ENCODE peak calls at places on chromosomes 5 and 9, in six cellular contexts. One of them, this sample, is unnamed.

GRCh38 chr5:143701476-143701875 is 110.5 kb upstream of the HMHB1 start:
- DNase-seq in transverse colon: no peak
- DNase-seq in cardiac fibroblast: no peak
- DNase-seq in Peyer's patch: no peak
- DNase-seq in AG09309: no peak
- DNase-seq in psoas muscle: no peak
- DNase-seq in this sample: no peak

GRCh38 chr5:82107277-82107676 is 135.5 kb downstream of the ATG10 start:
- DNase-seq in transverse colon: no peak
- DNase-seq in cardiac fibroblast: peak
- DNase-seq in Peyer's patch: no peak
- DNase-seq in AG09309: no peak
- DNase-seq in psoas muscle: no peak
- DNase-seq in this sample: no peak

GRCh38 chr5:74370168-74370567 is 270.4 kb downstream of the ENC1 start:
- DNase-seq in transverse colon: no peak
- DNase-seq in cardiac fibroblast: no peak
- DNase-seq in Peyer's patch: no peak
- DNase-seq in AG09309: no peak
- DNase-seq in psoas muscle: peak
- DNase-seq in this sample: no peak

GRCh38 chr9:89941875-89942274 is 337.1 kb downstream of the GADD45G start:
- DNase-seq in transverse colon: no peak
- DNase-seq in cardiac fibroblast: peak
- DNase-seq in Peyer's patch: no peak
- DNase-seq in AG09309: peak
- DNase-seq in psoas muscle: no peak
- DNase-seq in this sample: peak

GRCh38 chr9:112532427-112532826 is 45.8 kb downstream of the KIAA1958 start:
- DNase-seq in transverse colon: peak
- DNase-seq in cardiac fibroblast: peak
- DNase-seq in Peyer's patch: no peak
- DNase-seq in AG09309: peak
- DNase-seq in psoas muscle: no peak
- DNase-seq in this sample: no peak

GRCh38 chr5:178673801-178674200 is 47.0 kb upstream of the CLK4 start:
- DNase-seq in transverse colon: no peak
- DNase-seq in cardiac fibroblast: no peak
- DNase-seq in Peyer's patch: no peak
- DNase-seq in AG09309: no peak
- DNase-seq in psoas muscle: no peak
- DNase-seq in this sample: no peak

GRCh38 chr9:94839398-94839797 is 112.9 kb downstream of the AOPEP start:
- DNase-seq in transverse colon: no peak
- DNase-seq in cardiac fibroblast: no peak
- DNase-seq in Peyer's patch: no peak
- DNase-seq in AG09309: no peak
- DNase-seq in psoas muscle: no peak
- DNase-seq in this sample: no peak

GRCh38 chr9:121876212-121876611 is 216.9 kb downstream of the TTLL11 start:
- DNase-seq in transverse colon: no peak
- DNase-seq in cardiac fibroblast: no peak
- DNase-seq in Peyer's patch: no peak
- DNase-seq in AG09309: no peak
- DNase-seq in psoas muscle: no peak
- DNase-seq in this sample: no peak

GRCh38 chr9:113381909-113382411 is 5.2 kb upstream of the HDHD3 start:
- DNase-seq in transverse colon: peak
- DNase-seq in cardiac fibroblast: no peak
- DNase-seq in Peyer's patch: no peak
- DNase-seq in AG09309: no peak
- DNase-seq in psoas muscle: no peak
- DNase-seq in this sample: no peak

GRCh38 chr5:43193171-43193951 is 1.3 kb downstream of the NIM1K start:
- DNase-seq in transverse colon: no peak
- DNase-seq in cardiac fibroblast: peak
- DNase-seq in Peyer's patch: no peak
- DNase-seq in AG09309: peak
- DNase-seq in psoas muscle: no peak
- DNase-seq in this sample: peak

GRCh38 chr5:83145241-83145640 is 67.9 kb downstream of the XRCC4 start:
- DNase-seq in transverse colon: no peak
- DNase-seq in cardiac fibroblast: peak
- DNase-seq in Peyer's patch: no peak
- DNase-seq in AG09309: no peak
- DNase-seq in psoas muscle: no peak
- DNase-seq in this sample: no peak

GRCh38 chr5:111099058-111099778 is 7.1 kb downstream of the WDR36 start:
- DNase-seq in transverse colon: no peak
- DNase-seq in cardiac fibroblast: peak
- DNase-seq in Peyer's patch: no peak
- DNase-seq in AG09309: no peak
- DNase-seq in psoas muscle: no peak
- DNase-seq in this sample: no peak

GRCh38 chr9:95132406-95133350 is 184.8 kb downstream of the FANCC start:
- DNase-seq in transverse colon: no peak
- DNase-seq in cardiac fibroblast: no peak
- DNase-seq in Peyer's patch: no peak
- DNase-seq in AG09309: no peak
- DNase-seq in psoas muscle: no peak
- DNase-seq in this sample: no peak

GRCh38 chr9:3238241-3238640 is 287.6 kb downstream of the RFX3 start:
- DNase-seq in transverse colon: no peak
- DNase-seq in cardiac fibroblast: no peak
- DNase-seq in Peyer's patch: no peak
- DNase-seq in AG09309: no peak
- DNase-seq in psoas muscle: no peak
- DNase-seq in this sample: no peak

GRCh38 chr9:35035851-35036701 is 36.3 kb downstream of the VCP start:
- DNase-seq in transverse colon: peak
- DNase-seq in cardiac fibroblast: peak
- DNase-seq in Peyer's patch: peak
- DNase-seq in AG09309: peak
- DNase-seq in psoas muscle: peak
- DNase-seq in this sample: no peak

GRCh38 chr5:62306494-62307363 is 723 bp downstream of the KIF2A start:
- DNase-seq in transverse colon: peak
- DNase-seq in cardiac fibroblast: peak
- DNase-seq in Peyer's patch: peak
- DNase-seq in AG09309: no peak
- DNase-seq in psoas muscle: no peak
- DNase-seq in this sample: no peak

GRCh38 chr9:127637322-127637847 is 25.3 kb downstream of the STXBP1 start:
- DNase-seq in transverse colon: peak
- DNase-seq in cardiac fibroblast: peak
- DNase-seq in Peyer's patch: no peak
- DNase-seq in AG09309: peak
- DNase-seq in psoas muscle: no peak
- DNase-seq in this sample: peak

GRCh38 chr9:5355817-5356216 is 16.1 kb upstream of the RLN1 start:
- DNase-seq in transverse colon: no peak
- DNase-seq in cardiac fibroblast: no peak
- DNase-seq in Peyer's patch: no peak
- DNase-seq in AG09309: no peak
- DNase-seq in psoas muscle: no peak
- DNase-seq in this sample: no peak

GRCh38 chr5:74595143-74595915 is 45.2 kb downstream of the ENC1 start:
- DNase-seq in transverse colon: no peak
- DNase-seq in cardiac fibroblast: peak
- DNase-seq in Peyer's patch: no peak
- DNase-seq in AG09309: no peak
- DNase-seq in psoas muscle: no peak
- DNase-seq in this sample: no peak

GRCh38 chr5:111734013-111734412 is 23.0 kb downstream of the NREP start:
- DNase-seq in transverse colon: no peak
- DNase-seq in cardiac fibroblast: peak
- DNase-seq in Peyer's patch: no peak
- DNase-seq in AG09309: no peak
- DNase-seq in psoas muscle: no peak
- DNase-seq in this sample: no peak

GRCh38 chr5:126544087-126544740 is 50.8 kb downstream of the ALDH7A1 start:
- DNase-seq in transverse colon: peak
- DNase-seq in cardiac fibroblast: peak
- DNase-seq in Peyer's patch: no peak
- DNase-seq in AG09309: no peak
- DNase-seq in psoas muscle: no peak
- DNase-seq in this sample: no peak

GRCh38 chr5:152560508-152561137 is 155.5 kb upstream of the NMUR2 start:
- DNase-seq in transverse colon: peak
- DNase-seq in cardiac fibroblast: peak
- DNase-seq in Peyer's patch: peak
- DNase-seq in AG09309: no peak
- DNase-seq in psoas muscle: peak
- DNase-seq in this sample: peak

GRCh38 chr9:85243921-85244320 is 497.8 kb downstream of the AGTPBP1 start:
- DNase-seq in transverse colon: no peak
- DNase-seq in cardiac fibroblast: no peak
- DNase-seq in Peyer's patch: no peak
- DNase-seq in AG09309: no peak
- DNase-seq in psoas muscle: no peak
- DNase-seq in this sample: no peak

GRCh38 chr9:129109952-129110739 is 447 bp downstream of the CRAT start:
- DNase-seq in transverse colon: peak
- DNase-seq in cardiac fibroblast: no peak
- DNase-seq in Peyer's patch: no peak
- DNase-seq in AG09309: no peak
- DNase-seq in psoas muscle: peak
- DNase-seq in this sample: no peak

GRCh38 chr5:72649449-72649848 is 142.2 kb upstream of the ZNF366 start:
- DNase-seq in transverse colon: no peak
- DNase-seq in cardiac fibroblast: no peak
- DNase-seq in Peyer's patch: no peak
- DNase-seq in AG09309: no peak
- DNase-seq in psoas muscle: no peak
- DNase-seq in this sample: no peak

GRCh38 chr9:6047020-6047419 is 31.6 kb upstream of the RANBP6 start:
- DNase-seq in transverse colon: no peak
- DNase-seq in cardiac fibroblast: no peak
- DNase-seq in Peyer's patch: no peak
- DNase-seq in AG09309: no peak
- DNase-seq in psoas muscle: no peak
- DNase-seq in this sample: no peak

GRCh38 chr5:854217-854616 is 3.4 kb upstream of the ZDHHC11 start:
- DNase-seq in transverse colon: no peak
- DNase-seq in cardiac fibroblast: no peak
- DNase-seq in Peyer's patch: no peak
- DNase-seq in AG09309: no peak
- DNase-seq in psoas muscle: no peak
- DNase-seq in this sample: no peak

GRCh38 chr5:56112526-56113121 is 117.9 kb upstream of the IL6ST start:
- DNase-seq in transverse colon: no peak
- DNase-seq in cardiac fibroblast: peak
- DNase-seq in Peyer's patch: no peak
- DNase-seq in AG09309: no peak
- DNase-seq in psoas muscle: no peak
- DNase-seq in this sample: no peak

GRCh38 chr9:127149010-127149409 is 26.6 kb upstream of the ANGPTL2 start:
- DNase-seq in transverse colon: no peak
- DNase-seq in cardiac fibroblast: no peak
- DNase-seq in Peyer's patch: no peak
- DNase-seq in AG09309: no peak
- DNase-seq in psoas muscle: no peak
- DNase-seq in this sample: no peak

GRCh38 chr5:77995793-77996409 is 219.8 kb upstream of the TBCA start:
- DNase-seq in transverse colon: no peak
- DNase-seq in cardiac fibroblast: no peak
- DNase-seq in Peyer's patch: no peak
- DNase-seq in AG09309: no peak
- DNase-seq in psoas muscle: no peak
- DNase-seq in this sample: no peak

GRCh38 chr5:147098233-147098790 is 136.5 kb upstream of the STK32A start:
- DNase-seq in transverse colon: peak
- DNase-seq in cardiac fibroblast: peak
- DNase-seq in Peyer's patch: no peak
- DNase-seq in AG09309: peak
- DNase-seq in psoas muscle: no peak
- DNase-seq in this sample: no peak

GRCh38 chr5:78699565-78700143 is 51.1 kb upstream of the LHFPL2 start:
- DNase-seq in transverse colon: peak
- DNase-seq in cardiac fibroblast: peak
- DNase-seq in Peyer's patch: no peak
- DNase-seq in AG09309: peak
- DNase-seq in psoas muscle: no peak
- DNase-seq in this sample: peak

GRCh38 chr5:3310551-3311340 is 284.9 kb upstream of the IRX1 start:
- DNase-seq in transverse colon: no peak
- DNase-seq in cardiac fibroblast: peak
- DNase-seq in Peyer's patch: no peak
- DNase-seq in AG09309: no peak
- DNase-seq in psoas muscle: no peak
- DNase-seq in this sample: peak

GRCh38 chr9:113426701-113427100 is 16.2 kb downstream of the C9orf43 start:
- DNase-seq in transverse colon: no peak
- DNase-seq in cardiac fibroblast: peak
- DNase-seq in Peyer's patch: no peak
- DNase-seq in AG09309: no peak
- DNase-seq in psoas muscle: no peak
- DNase-seq in this sample: no peak

GRCh38 chr5:72191404-72191803 is 84.1 kb downstream of the MAP1B start:
- DNase-seq in transverse colon: no peak
- DNase-seq in cardiac fibroblast: no peak
- DNase-seq in Peyer's patch: no peak
- DNase-seq in AG09309: no peak
- DNase-seq in psoas muscle: no peak
- DNase-seq in this sample: no peak

GRCh38 chr9:136944094-136944518 is 432 bp downstream of the FBXW5 start:
- DNase-seq in transverse colon: no peak
- DNase-seq in cardiac fibroblast: peak
- DNase-seq in Peyer's patch: peak
- DNase-seq in AG09309: peak
- DNase-seq in psoas muscle: no peak
- DNase-seq in this sample: no peak
- TF ChIP-seq CTCF in transverse colon: no peak
- TF ChIP-seq CTCF in cardiac fibroblast: no peak
- TF ChIP-seq CTCF in Peyer's patch: no peak
- TF ChIP-seq CTCF in AG09309: no peak
- TF ChIP-seq CTCF in psoas muscle: no peak
- TF ChIP-seq CTCF in this sample: no peak

GRCh38 chr9:109014267-109015025 is 1.1 kb upstream of the CTNNAL1 start:
- DNase-seq in transverse colon: peak
- DNase-seq in cardiac fibroblast: peak
- DNase-seq in Peyer's patch: no peak
- DNase-seq in AG09309: no peak
- DNase-seq in psoas muscle: no peak
- DNase-seq in this sample: no peak
- H3K4me3 ChIP-seq in transverse colon: no peak
- H3K4me3 ChIP-seq in cardiac fibroblast: no peak
- H3K4me3 ChIP-seq in Peyer's patch: peak
- H3K4me3 ChIP-seq in AG09309: no peak
- H3K4me3 ChIP-seq in psoas muscle: peak
- H3K4me3 ChIP-seq in this sample: no peak

GRCh38 chr5:35166043-35166442 is 64.2 kb downstream of the PRLR start:
- DNase-seq in transverse colon: no peak
- DNase-seq in cardiac fibroblast: no peak
- DNase-seq in Peyer's patch: no peak
- DNase-seq in AG09309: no peak
- DNase-seq in psoas muscle: no peak
- DNase-seq in this sample: no peak
- TF ChIP-seq CTCF in transverse colon: no peak
- TF ChIP-seq CTCF in cardiac fibroblast: peak
- TF ChIP-seq CTCF in Peyer's patch: no peak
- TF ChIP-seq CTCF in AG09309: peak
- TF ChIP-seq CTCF in psoas muscle: no peak
- TF ChIP-seq CTCF in this sample: no peak

GRCh38 chr5:97529354-97529753 is 346.3 kb upstream of the RIOK2 start:
- DNase-seq in transverse colon: no peak
- DNase-seq in cardiac fibroblast: no peak
- DNase-seq in Peyer's patch: no peak
- DNase-seq in AG09309: no peak
- DNase-seq in psoas muscle: no peak
- DNase-seq in this sample: no peak
- H3K4me3 ChIP-seq in transverse colon: no peak
- H3K4me3 ChIP-seq in cardiac fibroblast: no peak
- H3K4me3 ChIP-seq in Peyer's patch: no peak
- H3K4me3 ChIP-seq in AG09309: no peak
- H3K4me3 ChIP-seq in psoas muscle: no peak
- H3K4me3 ChIP-seq in this sample: no peak

This sample was measured in AG04449.